ENCODE peak calls at places on chromosomes 12 and 14, in five cellular contexts. C is HEK293T, T is HepG2, L is SK-N-SH, J is K562. R is an unnamed sample.

GRCh38 chr12:125684968-125685790 is 619.9 kb downstream of the AACS start:
- DNase-seq in C (no peak), T (no peak), L (no peak), J (no peak), R (no peak)

GRCh38 chr14:76352639-76353281 is 23.2 kb upstream of the ESRRB start:
- DNase-seq in C (peak; percentile 80), T (peak; percentile 43), L (peak; percentile 90), J (peak; percentile 10), R (peak; percentile 4)

GRCh38 chr12:108701779-108702435 is 29.4 kb downstream of the CORO1C start:
- DNase-seq in C (no peak), T (no peak), L (no peak), J (no peak), R (no peak)

GRCh38 chr14:76776306-76777251 is 15.3 kb downstream of the VASH1 start:
- DNase-seq in C (no peak), T (peak; percentile 29), L (no peak), J (peak; percentile 21), R (no peak)

GRCh38 chr14:68255697-68256178 is 436.2 kb downstream of the RAD51B start:
- DNase-seq in C (no peak), T (no peak), L (no peak), J (no peak), R (no peak)

GRCh38 chr12:87866602-87867292 is 162.5 kb downstream of the C12orf50 start:
- DNase-seq in C (peak; percentile 21), T (peak; percentile 14), L (peak; percentile 16), J (no peak), R (no peak)

GRCh38 chr12:65892905-65893304 is 68.6 kb downstream of the HMGA2 start:
- DNase-seq in C (no peak), T (no peak), L (no peak), J (no peak), R (no peak)

GRCh38 chr12:54591001-54591591 is 2.6 kb upstream of the PPP1R1A start:
- DNase-seq in C (no peak), T (no peak), L (no peak), J (no peak), R (no peak)

GRCh38 chr12:112937741-112938719 is at the start of gene OAS3:
- DNase-seq in C (peak; percentile 31), T (peak; percentile 77), L (peak; percentile 78), J (peak; percentile 51), R (peak; percentile 45)

GRCh38 chr12:109932878-109933503 is 32.9 kb downstream of the TCHP start:
- DNase-seq in C (no peak), T (no peak), L (no peak), J (no peak), R (no peak)

GRCh38 chr14:74219277-74219676 is 20.0 kb upstream of the VSX2 start:
- DNase-seq in C (no peak), T (no peak), L (no peak), J (no peak), R (no peak)

GRCh38 chr14:90828642-90829487 is 12.6 kb upstream of the TTC7B start:
- DNase-seq in C (no peak), T (no peak), L (no peak), J (no peak), R (no peak)

GRCh38 chr14:58171090-58171489 is 19.1 kb upstream of the ARMH4 start:
- DNase-seq in C (peak; percentile 89), T (peak; percentile 79), L (peak; percentile 70), J (peak; percentile 95), R (peak; percentile 42)

GRCh38 chr14:100581228-100582145 is 5.7 kb downstream of the BEGAIN start:
- DNase-seq in C (no peak), T (no peak), L (peak; percentile 72), J (no peak), R (no peak)

GRCh38 chr12:55908726-55909512 is 18.8 kb downstream of the PYM1 start:
- DNase-seq in C (no peak), T (peak; percentile 90), L (no peak), J (no peak), R (no peak)

GRCh38 chr14:88551094-88551870 is 3.5 kb downstream of the PTPN21 start:
- DNase-seq in C (peak; percentile 80), T (no peak), L (peak; percentile 88), J (peak; percentile 33), R (no peak)

GRCh38 chr12:75759842-75760260 is 248.4 kb upstream of the KRR1 start:
- DNase-seq in C (no peak), T (no peak), L (no peak), J (no peak), R (no peak)

GRCh38 chr12:65628061-65628460 is 196.2 kb upstream of the HMGA2 start:
- DNase-seq in C (no peak), T (no peak), L (no peak), J (no peak), R (no peak)

GRCh38 chr12:113087193-113087592 is 30.7 kb downstream of the DTX1 start:
- DNase-seq in C (no peak), T (no peak), L (no peak), J (no peak), R (no peak)

GRCh38 chr12:109993091-109993490 is 3.1 kb downstream of the GIT2 start:
- DNase-seq in C (no peak), T (no peak), L (no peak), J (no peak), R (no peak)

GRCh38 chr12:112759786-112760185 is 31.8 kb upstream of the RPH3A start:
- DNase-seq in C (no peak), T (no peak), L (no peak), J (no peak), R (no peak)

GRCh38 chr14:55849833-55850232 is 268.4 kb upstream of the PELI2 start:
- DNase-seq in C (no peak), T (no peak), L (no peak), J (no peak), R (no peak)

GRCh38 chr14:69263364-69263763 is 3.4 kb downstream of the GALNT16 start:
- DNase-seq in C (no peak), T (no peak), L (peak; percentile 53), J (no peak), R (no peak)

GRCh38 chr14:46405095-46405494 is 246.5 kb downstream of the RPL10L start:
- DNase-seq in C (no peak), T (no peak), L (no peak), J (no peak), R (no peak)

GRCh38 chr12:56118688-56119045 is 601 bp downstream of the ZC3H10 start:
- DNase-seq in C (no peak), T (no peak), L (no peak), J (no peak), R (no peak)

GRCh38 chr12:27667540-27667939 is 28.7 kb upstream of the REP15 start:
- DNase-seq in C (no peak), T (no peak), L (no peak), J (no peak), R (no peak)

GRCh38 chr12:28780096-28780495 is 369.0 kb upstream of the FAR2 start:
- DNase-seq in C (no peak), T (peak; percentile 12), L (no peak), J (no peak), R (no peak)

GRCh38 chr12:72189266-72189665 is 82.9 kb upstream of the TRHDE start:
- DNase-seq in C (no peak), T (no peak), L (no peak), J (no peak), R (no peak)

GRCh38 chr12:62720661-62721330 is 214.2 kb downstream of the PPM1H start:
- DNase-seq in C (no peak), T (no peak), L (no peak), J (no peak), R (no peak)

GRCh38 chr12:123089631-123090353 is 61.1 kb downstream of the PITPNM2 start:
- DNase-seq in C (no peak), T (peak; percentile 88), L (no peak), J (peak; percentile 61), R (no peak)

GRCh38 chr14:52043690-52044089 is 25.2 kb downstream of the NID2 start:
- DNase-seq in C (peak; percentile 78), T (peak; percentile 21), L (peak; percentile 72), J (peak; percentile 24), R (no peak)

GRCh38 chr14:54116972-54117371 is 160.3 kb upstream of the BMP4 start:
- DNase-seq in C (no peak), T (peak; percentile 66), L (no peak), J (no peak), R (no peak)

GRCh38 chr12:123398177-123398916 is 14.4 kb downstream of the KMT5A start:
- DNase-seq in C (no peak), T (no peak), L (no peak), J (no peak), R (no peak)

GRCh38 chr12:116595186-116595585 is 36.0 kb downstream of the MAP1LC3B2 start:
- DNase-seq in C (no peak), T (no peak), L (no peak), J (no peak), R (no peak)

GRCh38 chr14:49294736-49295135 is 291.4 kb downstream of the RPS29 start:
- DNase-seq in C (peak; percentile 10), T (no peak), L (no peak), J (no peak), R (no peak)

GRCh38 chr14:61254803-61255526 is 26.2 kb downstream of the TMEM30B start:
- DNase-seq in C (no peak), T (no peak), L (no peak), J (no peak), R (no peak)

GRCh38 chr12:56255671-56256070 is 2.5 kb downstream of the ANKRD52 start:
- DNase-seq in C (no peak), T (no peak), L (no peak), J (no peak), R (no peak)

GRCh38 chr12:88145567-88146347 is 3.6 kb downstream of the TMTC3 start:
- DNase-seq in C (no peak), T (no peak), L (no peak), J (no peak), R (no peak)

DNA sequence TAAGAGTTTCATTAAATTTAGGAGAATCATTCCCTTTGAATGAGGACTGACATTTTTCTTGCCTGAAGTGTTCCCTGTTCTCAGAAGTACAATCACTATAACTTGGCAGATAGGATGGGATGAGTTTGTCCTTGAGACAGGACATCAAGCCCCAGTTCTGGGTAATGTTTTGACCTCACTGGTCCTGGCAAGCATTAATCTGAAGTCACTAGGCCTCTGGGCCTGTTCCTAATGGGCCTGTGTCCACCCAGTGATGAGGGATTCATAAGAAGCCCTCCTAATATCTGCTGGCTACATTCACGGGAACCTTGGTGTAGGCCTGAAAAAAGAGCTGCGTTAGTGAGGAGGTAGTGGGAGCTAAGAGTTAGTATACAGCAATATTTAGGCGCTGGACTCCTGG is 37.2 kb downstream of the NINJ2 start:
- DNase-seq in C (no peak), T (no peak), L (no peak), J (no peak), R (no peak)
- TF ChIP-seq FOXM1 in C (no peak), T (no peak), L (no peak), J (no peak), R (no peak)

GRCh38 chr12:46406352-46407027 is 33.9 kb upstream of the SLC38A2 start:
- DNase-seq in C (no peak), T (no peak), L (no peak), J (no peak), R (no peak)
- TF ChIP-seq FOXM1 in C (no peak), T (no peak), L (no peak), J (no peak), R (no peak)

GRCh38 chr12:71061451-71061850 is 96.3 kb downstream of the TSPAN8 start:
- DNase-seq in C (no peak), T (no peak), L (no peak), J (no peak), R (no peak)
- TF ChIP-seq FOXM1 in C (no peak), T (no peak), L (no peak), J (no peak), R (no peak)

GRCh38 chr14:103442288-103442687 is 57.1 kb downstream of the MARK3 start:
- DNase-seq in C (no peak), T (no peak), L (no peak), J (no peak), R (no peak)
- TF ChIP-seq FOXM1 in C (no peak), T (no peak), L (no peak), J (no peak), R (no peak)

R was measured in GM12878.